ENCODE peak calls at places on chromosomes 13 and 19, in nine cellular contexts. N, O, V, D, E, H, T, S and U are unnamed samples.
A peak's percentile ranks its signal among the peaks of the same experiment; 100 is the strongest.

GRCh38 chr19:41302624-41303351 is 7.2 kb upstream of the CCDC97 start:
- DNase-seq in H (peak; percentile 73), D (no peak), N (no peak), T (no peak), O (no peak), V (no peak), S (peak; percentile 69), E (no peak), U (peak; percentile 78)

GRCh38 chr19:5851302-5851701 is at the start of gene FUT3:
- DNase-seq in V (peak; percentile 59), T (no peak), N (no peak), H (no peak), O (no peak), E (no peak), S (peak; percentile 75), D (no peak), U (no peak)

GRCh38 chr13:48094404-48094780 is 512 bp downstream of the MED4 start:
- DNase-seq in E (no peak), D (no peak), T (peak; percentile 20), V (no peak), O (no peak), S (no peak), H (no peak), N (no peak), U (peak; percentile 13)

GRCh38 chr13:113951246-113951999 is 22.5 kb downstream of the C13orf46 start:
- DNase-seq in H (peak; percentile 31), V (peak; percentile 52), D (no peak), T (peak; percentile 42), S (peak; percentile 93), O (peak; percentile 78), E (peak; percentile 20), N (peak; percentile 76), U (peak; percentile 89)

GRCh38 chr13:75694742-75695141 is 58.6 kb downstream of the LMO7 start:
- DNase-seq in V (no peak), H (no peak), T (no peak), D (no peak), S (peak; percentile 66), N (no peak), O (no peak), E (no peak), U (no peak)

GRCh38 chr19:50978772-50979390 is 4.8 kb downstream of the KLK7 start:
- DNase-seq in E (no peak), V (peak; percentile 25), O (no peak), S (no peak), N (no peak), H (no peak), D (no peak), T (no peak), U (no peak)

GRCh38 chr13:22082030-22082429 is 411.2 kb downstream of the FGF9 start:
- DNase-seq in T (no peak), H (no peak), O (no peak), S (no peak), N (no peak), V (no peak), E (no peak), D (no peak), U (no peak)

GRCh38 chr13:51181752-51182383 is 40.3 kb upstream of the FAM124A start:
- DNase-seq in D (no peak), V (no peak), T (no peak), N (no peak), S (no peak), H (no peak), O (no peak), E (no peak), U (no peak)

GRCh38 chr19:18940791-18941627 is at the start of gene HOMER3:
- DNase-seq in S (peak; percentile 91), E (no peak), N (peak; percentile 71), O (peak; percentile 75), H (peak; percentile 76), V (no peak), T (peak; percentile 38), D (no peak), U (peak; percentile 90)

GRCh38 chr13:48662226-48662625 is 8.5 kb downstream of the CYSLTR2 start:
- DNase-seq in O (no peak), N (no peak), S (no peak), T (no peak), D (no peak), V (peak; percentile 81), E (no peak), H (no peak), U (no peak)

GRCh38 chr19:17021793-17022590 is 4.6 kb downstream of the CPAMD8 start:
- DNase-seq in D (no peak), O (no peak), H (no peak), N (no peak), S (no peak), V (peak; percentile 77), T (no peak), E (no peak), U (no peak)

GRCh38 chr19:41697198-41697855 is 9.3 kb upstream of the CEACAM7 start:
- DNase-seq in D (no peak), N (no peak), V (no peak), O (no peak), E (no peak), S (peak; percentile 48), H (no peak), T (no peak), U (no peak)

GRCh38 chr13:19967619-19968018 is 9.1 kb downstream of the ZMYM2 start:
- DNase-seq in O (no peak), S (no peak), N (no peak), V (no peak), H (no peak), E (no peak), T (no peak), D (no peak), U (no peak)

GRCh38 chr19:18419699-18420460 is 682 bp downstream of the SSBP4 start:
- DNase-seq in E (no peak), S (peak; percentile 75), T (no peak), V (no peak), O (no peak), H (peak; percentile 55), N (no peak), D (no peak), U (no peak)

GRCh38 chr13:60397693-60398437 is 845 bp downstream of the TDRD3 start:
- DNase-seq in N (peak; percentile 79), S (peak; percentile 88), H (peak; percentile 46), T (peak; percentile 73), O (peak; percentile 63), V (peak; percentile 50), D (no peak), E (peak; percentile 7), U (peak; percentile 53)

GRCh38 chr13:22187329-22187728 is 516.5 kb downstream of the FGF9 start:
- DNase-seq in O (no peak), N (no peak), S (no peak), T (no peak), H (no peak), E (no peak), V (no peak), D (peak; percentile 10), U (no peak)

GRCh38 chr19:8391274-8392016 is 1.3 kb downstream of the RAB11B start:
- DNase-seq in T (no peak), O (no peak), V (no peak), S (peak; percentile 65), E (no peak), N (no peak), H (no peak), D (no peak), U (no peak)
- TF ChIP-seq CTCF in T (no peak), O (no peak), V (no peak), S (no peak), E (no peak), N (no peak), H (no peak), D (no peak), U (no peak)

DNA sequence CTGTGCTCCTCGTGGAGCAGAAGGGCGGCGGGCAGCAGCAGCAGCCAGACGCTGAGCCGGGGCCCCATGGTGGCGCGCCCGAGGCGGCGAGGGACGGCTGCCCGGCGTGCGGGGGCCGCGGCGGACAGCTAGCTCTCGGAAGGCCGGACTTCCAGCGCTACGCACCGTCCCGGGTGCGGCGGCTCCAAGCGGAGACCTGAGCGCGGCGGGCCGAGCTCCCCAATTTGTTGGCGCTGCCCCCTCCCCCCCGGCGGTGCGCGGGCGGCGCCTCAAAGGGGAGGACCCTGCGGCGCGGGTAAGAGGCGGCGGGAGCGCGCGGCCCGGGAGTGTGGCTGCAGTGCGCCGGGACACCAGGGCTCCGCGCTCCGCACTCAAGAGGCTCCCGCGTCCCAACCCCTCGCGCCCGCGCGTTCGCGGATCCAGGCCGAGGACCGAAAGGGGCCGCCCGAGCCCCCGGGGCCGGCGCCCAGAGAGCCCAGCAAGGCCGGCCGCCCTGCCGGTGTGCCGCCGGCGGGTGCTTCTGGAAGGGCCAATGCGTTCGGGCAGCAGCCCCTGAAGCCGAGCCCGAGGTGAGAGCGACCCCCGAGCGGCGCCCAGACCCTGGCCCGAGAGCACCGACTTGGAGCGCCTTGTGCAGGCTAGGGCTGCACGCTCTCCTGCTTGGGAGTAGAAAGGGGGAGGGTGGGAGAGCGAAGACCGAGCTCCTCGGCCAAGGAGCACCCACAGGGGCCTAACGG is at the start of the genes COL4A1 and COL4A2:
- DNase-seq in T (peak; percentile 80), E (no peak), D (no peak), H (no peak), V (peak; percentile 54), S (peak; percentile 78), O (no peak), N (peak; percentile 76), U (no peak)
- TF ChIP-seq CTCF in T (no peak), E (no peak), D (no peak), H (no peak), V (no peak), S (no peak), O (no peak), N (no peak), U (no peak)

GRCh38 chr19:8005534-8006256 is at the start of gene ELAVL1:
- DNase-seq in T (peak; percentile 85), E (peak; percentile 33), H (peak; percentile 87), D (peak; percentile 44), O (peak; percentile 83), S (peak; percentile 95), N (peak; percentile 90), V (peak; percentile 65), U (peak; percentile 97)
- TF ChIP-seq CTCF in T (no peak), E (no peak), H (no peak), D (no peak), O (no peak), S (no peak), N (no peak), V (no peak), U (no peak)

GRCh38 chr19:13120817-13121216 is 2.8 kb downstream of the NACC1 start:
- DNase-seq in H (no peak), D (no peak), T (peak; percentile 75), S (no peak), E (no peak), V (no peak), O (no peak), N (no peak), U (no peak)

GRCh38 chr19:13118424-13119193 is 545 bp downstream of the NACC1 start:
- DNase-seq in O (peak; percentile 59), T (peak; percentile 57), E (no peak), D (no peak), N (peak; percentile 96), S (peak; percentile 91), V (no peak), H (no peak), U (peak; percentile 76)

GRCh38 chr19:13117772-13118423 is at the start of gene NACC1:
- DNase-seq in E (no peak), H (peak; percentile 84), O (peak; percentile 85), N (peak; percentile 93), T (peak; percentile 84), S (peak; percentile 95), V (peak; percentile 75), D (peak; percentile 39), U (peak; percentile 98)

GRCh38 chr19:13121551-13122274 is 3.6 kb downstream of the NACC1 start:
- DNase-seq in D (no peak), V (no peak), O (no peak), H (no peak), T (no peak), S (no peak), N (no peak), E (no peak), U (no peak)

GRCh38 chr19:13119654-13120053 is 1.6 kb downstream of the NACC1 start:
- DNase-seq in D (no peak), E (no peak), H (no peak), N (no peak), V (no peak), O (no peak), S (no peak), T (peak; percentile 32), U (no peak)
- TF ChIP-seq CTCF in D (no peak), E (no peak), H (no peak), N (no peak), V (no peak), O (no peak), S (no peak), T (no peak), U (no peak)